ENCODE peak calls at places on chromosomes 16 and 17, in eight cellular contexts. W is lower lobe of right lung; N is CD8-positive, alpha-beta memory T cell; S is upper lobe of right lung; U is body of pancreas; X is endothelial cell of umbilical vein; O is ovary; G is Peyer's patch. C is an unnamed sample.
A peak's percentile ranks its signal among the peaks of the same experiment; 100 is the strongest.

GRCh38 chr17:55263565-55264272 is 1.0 kb upstream of the HLF start:
- DNase-seq in W (no peak), G (peak; percentile 61), S (no peak), U (no peak), X (no peak), N (peak; percentile 5), O (no peak), C (no peak)

GRCh38 chr17:19338031-19338990 is 24.2 kb downstream of the B9D1 start:
- DNase-seq in X (peak; percentile 66), G (peak; percentile 84), W (peak; percentile 81), O (no peak), N (peak; percentile 48), S (peak; percentile 84), U (peak; percentile 89), C (no peak)

GRCh38 chr16:86517652-86518258 is 7.4 kb downstream of the FOXF1 start:
- DNase-seq in U (peak; percentile 62), S (no peak), O (no peak), W (no peak), N (no peak), X (peak; percentile 66), G (peak; percentile 76), C (no peak)

GRCh38 chr16:55495616-55496289 is 13.1 kb upstream of the LPCAT2 start:
- DNase-seq in O (no peak), S (no peak), U (no peak), G (no peak), W (no peak), N (no peak), X (no peak), C (no peak)

GRCh38 chr16:53785044-53785443 is 81.1 kb downstream of the FTO start:
- DNase-seq in N (no peak), W (no peak), O (no peak), G (no peak), X (no peak), U (no peak), S (no peak), C (no peak)

GRCh38 chr16:48997946-48998345 is 283.7 kb downstream of the CBLN1 start:
- DNase-seq in O (no peak), G (no peak), S (no peak), X (no peak), N (no peak), U (no peak), W (no peak), C (no peak)

GRCh38 chr17:30208214-30208613 is 27.3 kb downstream of the SLC6A4 start:
- DNase-seq in O (no peak), N (no peak), S (no peak), W (no peak), U (no peak), X (no peak), G (no peak), C (no peak)

GRCh38 chr17:6079155-6079554 is 9.0 kb downstream of the WSCD1 start:
- DNase-seq in N (no peak), G (no peak), U (no peak), X (no peak), O (no peak), W (no peak), S (no peak), C (no peak)

GRCh38 chr17:32931686-32932085 is 3.7 kb downstream of the TMEM98 start:
- DNase-seq in W (no peak), G (no peak), S (no peak), N (no peak), X (no peak), U (no peak), O (no peak), C (no peak)

GRCh38 chr17:4480929-4481898 is 17.5 kb upstream of the SPNS2 start:
- DNase-seq in O (no peak), X (no peak), N (peak; percentile 24), S (no peak), U (no peak), W (peak; percentile 57), G (peak; percentile 88), C (no peak)

GRCh38 chr17:61440697-61441096 is 11.5 kb upstream of the TBX4 start:
- DNase-seq in O (no peak), N (no peak), W (no peak), U (no peak), G (no peak), S (no peak), X (no peak), C (no peak)

GRCh38 chr17:44004077-44004760 is at the start of gene NAGS:
- DNase-seq in O (no peak), G (peak; percentile 84), X (no peak), S (peak; percentile 85), U (no peak), W (peak; percentile 67), N (peak; percentile 18), C (no peak)

GRCh38 chr17:16026895-16027294 is 27.3 kb downstream of the TTC19 start:
- DNase-seq in S (no peak), G (no peak), X (no peak), U (no peak), N (no peak), W (no peak), O (no peak), C (no peak)

GRCh38 chr17:39000021-39000601 is 32.9 kb upstream of the FBXO47 start:
- DNase-seq in N (no peak), S (no peak), O (no peak), W (no peak), X (no peak), U (no peak), G (no peak), C (no peak)

GRCh38 chr16:27334192-27334764 is 20.5 kb downstream of the IL4R start:
- DNase-seq in G (no peak), N (no peak), S (no peak), O (no peak), W (no peak), X (no peak), U (no peak), C (no peak)

GRCh38 chr17:17354560-17355357 is 51.6 kb downstream of the NT5M start:
- DNase-seq in G (peak; percentile 89), O (peak; percentile 56), S (peak; percentile 86), W (peak; percentile 81), N (peak; percentile 66), U (peak; percentile 75), X (peak; percentile 75), C (no peak)

GRCh38 chr17:5821057-5821456 is 236.7 kb upstream of the NLRP1 start:
- DNase-seq in W (no peak), U (no peak), S (no peak), X (no peak), N (no peak), G (no peak), O (no peak), C (no peak)

GRCh38 chr17:68482576-68483001 is 25.3 kb upstream of the WIPI1 start:
- DNase-seq in O (no peak), G (no peak), U (no peak), X (no peak), N (no peak), W (no peak), S (no peak), C (no peak)

DNA sequence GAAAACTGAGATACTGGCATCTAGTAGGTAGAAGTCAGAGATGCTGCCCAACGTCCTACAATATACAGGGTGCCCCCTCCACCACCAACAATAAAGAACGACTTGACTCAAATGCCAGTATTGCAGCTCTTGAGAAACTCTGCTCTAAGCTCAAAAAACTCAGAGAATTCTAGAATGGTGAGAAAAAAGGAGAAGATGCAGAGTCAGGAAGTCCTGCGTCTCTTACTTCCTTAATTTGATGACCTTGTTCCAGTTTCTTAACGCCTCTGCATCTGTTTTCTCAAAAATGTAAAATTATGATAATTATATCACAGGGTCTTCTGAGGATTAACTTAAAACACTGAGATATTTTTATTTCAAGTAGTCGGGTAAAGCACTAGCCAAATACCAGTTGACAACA is 1.7 kb upstream of the HSBP1 start:
- DNase-seq in N (no peak), W (no peak), U (no peak), O (no peak), S (no peak), X (no peak), G (no peak), C (no peak)
- H3K4me3 ChIP-seq in N (no peak overlapping the region), W (no peak overlapping the region), U (no peak overlapping the region), O (no peak overlapping the region), S (peak overlapping the region; percentile 14), X (no peak overlapping the region), G (no peak overlapping the region), C (no peak overlapping the region)

GRCh38 chr16:88772871-88773811 is 11.9 kb downstream of the PIEZO1 start:
- DNase-seq in O (peak; percentile 65), N (no peak), G (no peak), W (peak; percentile 47), U (peak; percentile 69), S (no peak), X (no peak), C (no peak)
- H3K27me3 ChIP-seq in O (no peaks in the 10 kb centered on the region), N (no peaks in the 10 kb centered on the region), G (no peaks in the 10 kb centered on the region), W (no peaks in the 10 kb centered on the region), U (no peaks in the 10 kb centered on the region), S (no peaks in the 10 kb centered on the region), X (no peaks in the 10 kb centered on the region), C (no peaks in the 10 kb centered on the region)

DNA sequence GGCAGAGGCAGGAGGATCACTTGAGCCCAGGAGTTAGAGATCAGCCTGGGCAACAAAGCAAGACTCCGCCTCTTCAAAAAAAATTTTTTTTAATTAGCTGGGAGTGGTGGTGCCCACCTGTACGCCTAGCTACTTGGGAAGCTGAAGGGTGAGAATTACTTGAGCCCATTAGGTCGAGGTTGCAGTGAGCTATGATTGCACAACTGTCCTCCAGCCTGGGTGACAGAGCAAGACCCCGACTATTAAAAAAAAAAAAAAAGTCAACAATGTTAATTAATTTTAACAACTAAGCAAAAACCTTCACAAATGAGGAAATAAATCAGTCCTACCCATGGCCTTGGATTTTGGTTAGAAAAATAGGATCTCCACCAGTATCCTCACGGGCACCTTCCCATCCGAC is 5.4 kb downstream of the DHX58 start:
- DNase-seq in N (no peak), G (no peak), U (no peak), X (no peak), S (no peak), O (no peak), W (no peak), C (no peak)
- H3K4me3 ChIP-seq in N (no peak overlapping the region), G (no peak overlapping the region), U (no peak overlapping the region), X (no peak overlapping the region), S (no peak overlapping the region), O (peak overlapping the region; percentile 8), W (peak overlapping the region; percentile 35), C (no peak overlapping the region)

GRCh38 chr17:36942631-36943125 is 5.4 kb downstream of the LHX1 start:
- DNase-seq in U (no peak), O (no peak), G (no peak), N (no peak), S (no peak), X (no peak), W (no peak), C (no peak)
- H3K27me3 ChIP-seq in U (no peaks in the 10 kb centered on the region), O (peaks cover 15% of the 10 kb centered on the region), G (no peaks in the 10 kb centered on the region), N (peaks cover 93% of the 10 kb centered on the region), S (peaks cover 100% of the 10 kb centered on the region), X (peaks cover 91% of the 10 kb centered on the region), W (peaks cover 100% of the 10 kb centered on the region), C (peaks cover 99% of the 10 kb centered on the region)

C was measured in RWPE2.